ENCODE peak calls at places on chromosomes 1 and 21, in four cellular contexts. X is AG10803; A is CD8-positive, alpha-beta memory T cell; Z is ascending aorta. M is an unnamed sample.

GRCh38 chr1:65309317-65310077 is at the start of gene DNAJC6:
- DNase-seq in X (peak; percentile 60), A (peak; percentile 49), Z (no peak), M (peak; percentile 86)

GRCh38 chr1:207151920-207152319 is 47.9 kb downstream of the C4BPA start:
- DNase-seq in X (no peak), A (no peak), Z (no peak), M (no peak)

GRCh38 chr1:53369034-53369750 is 41.3 kb upstream of the LRP8 start:
- DNase-seq in X (no peak), A (no peak), Z (no peak), M (no peak)

GRCh38 chr1:243507001-243507671 is 251.3 kb downstream of the SDCCAG8 start:
- DNase-seq in X (no peak), A (no peak), Z (no peak), M (no peak)

GRCh38 chr1:193905288-193906085 is 719.1 kb upstream of the B3GALT2 start:
- DNase-seq in X (no peak), A (no peak), Z (no peak), M (no peak)

GRCh38 chr1:11650331-11650991 is 3.8 kb downstream of the FBXO2 start:
- DNase-seq in X (peak; percentile 54), A (peak; percentile 90), Z (peak; percentile 43), M (peak; percentile 80)

GRCh38 chr1:15621975-15622374 is 4.7 kb downstream of the DDI2 start:
- DNase-seq in X (peak; percentile 56), A (no peak), Z (no peak), M (peak; percentile 44)

GRCh38 chr21:45502006-45502345 is 40.3 kb downstream of the SLC19A1 start:
- DNase-seq in X (no peak), A (peak; percentile 33), Z (no peak), M (no peak)

GRCh38 chr1:84603941-84604830 is 29.9 kb upstream of the CTBS start:
- DNase-seq in X (peak; percentile 93), A (no peak), Z (peak; percentile 52), M (peak; percentile 98)

GRCh38 chr1:218521414-218522169 is 176.5 kb downstream of the TGFB2 start:
- DNase-seq in X (peak; percentile 60), A (no peak), Z (no peak), M (peak; percentile 69)

GRCh38 chr1:67559222-67559700 is 125.7 kb upstream of the GADD45A start:
- DNase-seq in X (peak; percentile 76), A (no peak), Z (no peak), M (peak; percentile 94)

GRCh38 chr1:975896-976683 is 5.8 kb downstream of the PERM1 start:
- DNase-seq in X (peak; percentile 67), A (peak; percentile 62), Z (no peak), M (peak; percentile 83)

GRCh38 chr1:15153842-15154479 is 414 bp downstream of the TMEM51 start:
- DNase-seq in X (peak; percentile 40), A (no peak), Z (no peak), M (peak; percentile 81)

GRCh38 chr1:98792123-98792522 is 130.6 kb downstream of the SNX7 start:
- DNase-seq in X (peak; percentile 4), A (no peak), Z (no peak), M (peak; percentile 26)

GRCh38 chr1:101905298-101905794 is 91.4 kb downstream of the OLFM3 start:
- DNase-seq in X (no peak), A (no peak), Z (no peak), M (no peak)

GRCh38 chr1:178134061-178134460 is 40.2 kb downstream of the RASAL2 start:
- DNase-seq in X (peak; percentile 85), A (no peak), Z (no peak), M (peak; percentile 93)

GRCh38 chr1:109986054-109986444 is 1.5 kb downstream of the AHCYL1 start:
- DNase-seq in X (no peak), A (no peak), Z (no peak), M (no peak)

GRCh38 chr1:110798691-110799256 is 74.2 kb upstream of the CD53 start:
- DNase-seq in X (no peak), A (no peak), Z (no peak), M (no peak)

GRCh38 chr1:53330819-53331218 is 2.9 kb upstream of the LRP8 start:
- DNase-seq in X (no peak), A (peak; percentile 22), Z (no peak), M (no peak)

GRCh38 chr1:43934986-43935324 is 1.4 kb downstream of the ARTN start:
- DNase-seq in X (no peak), A (no peak), Z (no peak), M (no peak)

GRCh38 chr1:39076127-39076798 is 50.1 kb downstream of the NDUFS5 start:
- DNase-seq in X (peak; percentile 45), A (no peak), Z (no peak), M (peak; percentile 68)

GRCh38 chr1:69029649-69030048 is 532.8 kb upstream of the DEPDC1 start:
- DNase-seq in X (no peak), A (no peak), Z (no peak), M (no peak)

GRCh38 chr1:109252893-109253802 is 3.8 kb downstream of the CELSR2 start:
- DNase-seq in X (no peak), A (no peak), Z (peak; percentile 45), M (no peak)

GRCh38 chr1:16334655-16335340 is 17.5 kb downstream of the FBXO42 start:
- DNase-seq in X (no peak), A (no peak), Z (no peak), M (no peak)

GRCh38 chr1:208668991-208669390 is 424.8 kb upstream of the PLXNA2 start:
- DNase-seq in X (no peak), A (no peak), Z (no peak), M (peak; percentile 5)

GRCh38 chr1:243980071-243980470 is 71.0 kb upstream of the ZBTB18 start:
- DNase-seq in X (no peak), A (no peak), Z (no peak), M (no peak)

GRCh38 chr1:205456868-205457724 is 1.3 kb upstream of the BLACAT1 start:
- DNase-seq in X (no peak), A (no peak), Z (no peak), M (no peak)
- H3K4me3 ChIP-seq in X (no peak overlapping the region), A (no peak overlapping the region), Z (peak overlapping the region; percentile 36), M (no peak overlapping the region)

DNA sequence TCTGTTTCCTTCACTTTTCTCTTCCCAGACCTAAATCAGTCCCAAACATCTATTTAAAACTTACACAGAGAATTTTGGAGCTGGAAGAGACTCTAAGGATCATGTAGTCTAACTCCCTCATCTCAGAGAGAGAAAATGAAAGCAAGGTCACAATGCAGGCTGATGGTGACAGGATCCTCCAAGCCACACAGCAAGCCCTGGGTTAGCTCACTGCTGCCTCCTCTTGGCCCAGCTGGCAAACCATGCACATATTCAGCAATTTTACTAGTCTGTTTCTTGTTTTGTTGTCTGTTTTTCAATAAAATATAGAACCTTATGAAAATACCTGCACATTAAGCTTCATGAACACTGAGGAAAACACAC is 27.7 kb upstream of the LY9 start:
- DNase-seq in X (peak; percentile 3), A (peak; percentile 92), Z (no peak), M (peak; percentile 23)
- H3K4me3 ChIP-seq in X (no peak overlapping the region), A (peak overlapping the region; percentile 69), Z (no peak overlapping the region), M (no peak overlapping the region)

GRCh38 chr1:145892486-145893087 is 6.9 kb upstream of the ANKRD35 start:
- DNase-seq in X (peak; percentile 13), A (no peak), Z (no peak), M (peak; percentile 28)
- H3K4me3 ChIP-seq in X (peak overlapping the region; percentile 6), A (no peak overlapping the region), Z (no peak overlapping the region), M (peak overlapping the region; percentile 50)

GRCh38 chr1:231844986-231845502 is 218.5 kb downstream of the DISC1 start:
- DNase-seq in X (peak; percentile 26), A (no peak), Z (no peak), M (no peak)
- H3K4me3 ChIP-seq in X (no peak overlapping the region), A (no peak overlapping the region), Z (no peak overlapping the region), M (no peak overlapping the region)

DNA sequence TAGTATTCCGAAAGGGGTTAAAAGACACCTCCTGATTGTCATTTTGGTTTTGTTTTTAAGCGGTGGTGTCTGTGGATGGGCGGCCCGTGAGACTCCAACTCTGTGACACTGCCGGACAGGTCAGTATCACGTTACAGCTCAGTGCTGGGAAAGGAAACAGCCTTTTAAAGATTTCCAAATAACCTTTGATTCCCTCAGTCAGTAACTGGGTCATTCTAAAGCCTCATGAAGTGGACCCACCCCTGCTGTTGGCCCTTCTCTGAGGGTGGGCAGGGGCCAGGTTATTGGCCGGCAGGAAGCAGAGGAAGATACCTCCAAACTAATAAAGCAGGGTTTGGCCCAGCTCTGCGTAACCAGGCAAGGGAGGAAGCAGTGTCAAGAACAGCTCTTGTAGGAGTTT is 2.3 kb downstream of the RHOU start:
- DNase-seq in X (no peak), A (no peak), Z (no peak), M (no peak)
- H3K4me3 ChIP-seq in X (no peak overlapping the region), A (no peak overlapping the region), Z (peak overlapping the region; percentile 98), M (no peak overlapping the region)

DNA sequence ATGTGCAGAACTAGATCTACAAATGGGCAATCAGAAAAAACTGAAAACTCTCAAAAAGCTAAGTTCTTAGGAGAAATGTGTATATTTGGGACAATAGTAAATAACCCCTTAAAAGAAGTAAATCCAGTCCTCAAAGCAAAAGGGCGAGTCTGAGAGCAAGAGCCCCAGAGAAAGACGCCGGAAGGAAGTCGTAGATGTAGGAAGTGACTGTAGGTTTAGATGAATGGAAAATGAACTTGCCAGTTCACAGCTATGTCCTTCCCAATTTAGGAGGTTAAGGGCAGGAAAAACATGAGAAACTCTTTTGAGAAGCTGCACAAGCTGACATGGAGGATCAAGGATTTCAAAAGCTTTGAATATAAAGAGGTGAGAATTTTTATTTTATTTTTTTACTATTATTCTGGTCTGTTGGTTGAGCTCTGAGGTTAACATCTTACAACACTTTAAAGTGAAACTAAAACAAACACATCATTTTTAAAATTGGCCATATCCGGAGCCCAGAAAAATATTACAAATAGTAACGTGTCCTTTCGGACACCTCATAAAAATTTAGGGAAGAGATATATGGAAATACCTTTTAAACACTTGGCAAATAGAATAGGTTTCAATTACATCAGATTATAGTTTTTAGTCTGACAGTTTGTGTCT is 1178.6 kb downstream of the MRPL39 start:
- DNase-seq in X (no peak), A (no peak), Z (no peak), M (no peak)
- H3K4me3 ChIP-seq in X (peak overlapping the region; percentile 18), A (peak overlapping the region; percentile 59), Z (peak overlapping the region; percentile 2), M (no peak overlapping the region)

GRCh38 chr1:151641229-151641628 is 29.4 kb downstream of the SNX27 start:
- DNase-seq in X (no peak), A (no peak), Z (no peak), M (no peak)

GRCh38 chr1:151639466-151639865 is 27.6 kb downstream of the SNX27 start:
- DNase-seq in X (peak; percentile 67), A (no peak), Z (no peak), M (peak; percentile 72)

GRCh38 chr1:151638812-151639211 is 27.0 kb downstream of the SNX27 start:
- DNase-seq in X (no peak), A (no peak), Z (no peak), M (no peak)

GRCh38 chr1:151638074-151638775 is 26.4 kb downstream of the SNX27 start:
- DNase-seq in X (no peak), A (no peak), Z (no peak), M (no peak)

GRCh38 chr1:151635479-151636072 is 23.7 kb downstream of the SNX27 start:
- DNase-seq in X (no peak), A (no peak), Z (no peak), M (no peak)
- H3K4me3 ChIP-seq in X (no peak overlapping the region), A (no peak overlapping the region), Z (no peak overlapping the region), M (no peak overlapping the region)